ENCODE peak calls at places on chromosomes 13 and 19, in six cellular contexts. F is foreskin fibroblast, A is progenitor cell of endocrine pancreas, Y is transverse colon, W is A549, H is endothelial cell. M is an unnamed sample.
A peak's percentile ranks its signal among the peaks of the same experiment; 100 is the strongest.

GRCh38 chr13:101398920-101399319 is 17.4 kb downstream of the NALCN start:
- DNase-seq in Y (no peak), A (no peak), W (no peak), H (no peak), F (peak; percentile 79), M (no peak)

GRCh38 chr19:955803-956746 is 28.1 kb upstream of the WDR18 start:
- DNase-seq in A (peak; percentile 86), H (no peak), Y (peak; percentile 41), W (no peak), F (no peak), M (no peak)

GRCh38 chr13:102933076-102933922 is 87.5 kb downstream of the ERCC5 start:
- DNase-seq in A (no peak), W (no peak), H (no peak), Y (no peak), F (no peak), M (no peak)

GRCh38 chr19:35566738-35567137 is 3.3 kb upstream of the ATP4A start:
- DNase-seq in Y (no peak), H (no peak), F (no peak), A (no peak), W (no peak), M (no peak)

GRCh38 chr19:7718668-7719067 is 13.2 kb downstream of the CLEC4G start:
- DNase-seq in H (no peak), A (no peak), W (no peak), F (no peak), Y (peak; percentile 24), M (peak; percentile 78)

GRCh38 chr13:101939370-101939769 is 462.5 kb downstream of the FGF14 start:
- DNase-seq in Y (no peak), H (no peak), W (no peak), F (no peak), A (no peak), M (no peak)

GRCh38 chr19:42683917-42684513 is 56.3 kb downstream of the PSG3 start:
- DNase-seq in W (peak; percentile 63), H (no peak), A (no peak), Y (no peak), F (peak; percentile 65), M (peak; percentile 48)

GRCh38 chr13:79709526-79709925 is 228.6 kb downstream of the NDFIP2 start:
- DNase-seq in Y (no peak), A (no peak), H (no peak), F (peak; percentile 52), W (no peak), M (no peak)

GRCh38 chr19:29503140-29503758 is 22.5 kb upstream of the VSTM2B start:
- DNase-seq in W (no peak), F (peak; percentile 17), Y (no peak), H (no peak), A (no peak), M (no peak)

GRCh38 chr19:14089412-14089661 is 1.2 kb downstream of the SAMD1 start:
- DNase-seq in Y (no peak), W (peak; percentile 29), H (no peak), F (peak; percentile 33), A (no peak), M (no peak)

GRCh38 chr13:94602467-94602866 is 810 bp downstream of the GPR180 start:
- DNase-seq in F (no peak), W (no peak), H (no peak), A (no peak), Y (no peak), M (no peak)

GRCh38 chr19:6213266-6213595 is 66.5 kb downstream of the MLLT1 start:
- DNase-seq in H (no peak), A (no peak), W (no peak), F (no peak), Y (no peak), M (no peak)

GRCh38 chr19:39436350-39436716 is 584 bp upstream of the RPS16 start:
- DNase-seq in F (no peak), A (no peak), H (no peak), W (no peak), Y (no peak), M (no peak)

GRCh38 chr19:5394907-5395505 is 54.4 kb upstream of the PTPRS start:
- DNase-seq in H (peak; percentile 24), A (no peak), F (no peak), Y (no peak), W (no peak), M (no peak)

GRCh38 chr13:42577538-42577937 is 3.6 kb downstream of the TNFSF11 start:
- DNase-seq in Y (no peak), F (no peak), W (no peak), A (no peak), H (no peak), M (no peak)

GRCh38 chr13:20856650-20857049 is 45.9 kb downstream of the XPO4 start:
- DNase-seq in H (no peak), F (no peak), W (no peak), A (no peak), Y (no peak), M (no peak)

GRCh38 chr19:43625918-43626579 is 6.6 kb upstream of the ZNF428 start:
- DNase-seq in H (no peak), F (peak; percentile 25), W (peak; percentile 71), A (no peak), Y (no peak), M (no peak)

GRCh38 chr19:49422407-49423277 is 599 bp downstream of the PTH2 start:
- DNase-seq in F (peak; percentile 43), W (peak; percentile 89), H (peak; percentile 75), Y (no peak), A (no peak), M (no peak)

GRCh38 chr13:77429320-77430142 is 102.6 kb upstream of the MYCBP2 start:
- DNase-seq in A (no peak), Y (no peak), F (no peak), H (no peak), W (no peak), M (no peak)

GRCh38 chr19:38149597-38149996 is 74.4 kb downstream of the DPF1 start:
- DNase-seq in Y (no peak), A (no peak), H (no peak), F (peak; percentile 13), W (no peak), M (no peak)

GRCh38 chr19:56840452-56841193 is at the start of the genes PEG3 and ZIM2:
- DNase-seq in W (no peak), H (no peak), Y (peak; percentile 48), F (peak; percentile 18), A (no peak), M (no peak)

GRCh38 chr13:28489975-28490550 is 4.9 kb downstream of the FLT1 start:
- DNase-seq in A (no peak), W (no peak), F (peak; percentile 44), H (peak; percentile 57), Y (no peak), M (no peak)

DNA sequence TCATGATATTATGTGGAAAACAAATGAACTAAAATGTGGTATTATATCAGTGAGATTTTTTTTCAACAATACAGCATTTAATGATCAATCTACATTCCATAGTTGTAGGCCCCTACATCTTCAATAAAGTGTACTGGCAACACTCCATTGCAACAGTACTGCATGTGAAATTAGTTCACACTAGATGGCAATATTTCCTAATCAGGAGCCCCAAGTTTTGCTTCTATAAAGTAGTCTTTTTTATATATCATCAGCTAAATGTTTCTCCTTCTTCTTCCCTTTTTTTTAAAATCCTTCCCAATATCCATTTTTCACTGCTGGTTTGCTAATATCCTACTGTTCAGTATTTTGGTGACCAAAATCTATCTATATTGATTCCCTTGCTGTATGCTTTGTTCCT is 528.3 kb upstream of the ATXN8OS start:
- DNase-seq in W (no peak), F (no peak), A (no peak), H (no peak), Y (no peak), M (no peak)
- TF ChIP-seq CTCF in W (no peak), F (no peak), A (peak; percentile 25), H (no peak), Y (no peak), M (no peak)

DNA sequence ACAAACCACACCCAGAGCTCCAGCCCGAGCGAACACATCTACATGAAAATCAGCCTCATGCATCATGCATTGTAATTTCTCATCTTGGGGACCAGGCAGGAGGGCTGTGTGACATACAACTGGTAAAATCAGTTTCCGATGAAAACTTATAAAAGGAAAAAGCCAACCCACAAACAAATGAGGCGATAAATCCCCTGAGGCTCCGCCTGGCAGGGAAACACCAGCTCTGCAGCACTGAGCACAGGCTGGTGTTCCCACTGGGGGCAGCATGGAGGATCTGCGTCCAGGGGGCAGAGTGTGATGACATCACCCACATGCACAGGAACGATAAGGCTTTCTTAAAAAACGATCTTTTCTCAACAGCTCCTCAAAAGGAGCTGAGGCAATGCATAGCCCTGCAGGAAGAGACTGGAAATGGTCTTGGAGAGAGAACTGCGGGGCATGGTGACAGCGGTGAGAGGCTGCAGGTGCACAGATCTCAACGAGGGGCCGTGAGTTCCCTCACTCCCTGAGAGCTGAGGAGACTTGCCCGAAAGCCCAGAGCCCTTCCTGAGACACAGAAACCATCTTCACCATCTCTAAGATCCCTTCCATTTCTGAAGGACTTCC is 24.6 kb downstream of the SH3GL1 start:
- DNase-seq in Y (peak; percentile 38), F (peak; percentile 92), A (no peak), H (no peak), W (peak; percentile 60), M (no peak)
- TF ChIP-seq CTCF in Y (peak; percentile 16), F (peak; percentile 58), A (peak; percentile 59), H (no peak), W (no peak), M (peak; percentile 20)

DNA sequence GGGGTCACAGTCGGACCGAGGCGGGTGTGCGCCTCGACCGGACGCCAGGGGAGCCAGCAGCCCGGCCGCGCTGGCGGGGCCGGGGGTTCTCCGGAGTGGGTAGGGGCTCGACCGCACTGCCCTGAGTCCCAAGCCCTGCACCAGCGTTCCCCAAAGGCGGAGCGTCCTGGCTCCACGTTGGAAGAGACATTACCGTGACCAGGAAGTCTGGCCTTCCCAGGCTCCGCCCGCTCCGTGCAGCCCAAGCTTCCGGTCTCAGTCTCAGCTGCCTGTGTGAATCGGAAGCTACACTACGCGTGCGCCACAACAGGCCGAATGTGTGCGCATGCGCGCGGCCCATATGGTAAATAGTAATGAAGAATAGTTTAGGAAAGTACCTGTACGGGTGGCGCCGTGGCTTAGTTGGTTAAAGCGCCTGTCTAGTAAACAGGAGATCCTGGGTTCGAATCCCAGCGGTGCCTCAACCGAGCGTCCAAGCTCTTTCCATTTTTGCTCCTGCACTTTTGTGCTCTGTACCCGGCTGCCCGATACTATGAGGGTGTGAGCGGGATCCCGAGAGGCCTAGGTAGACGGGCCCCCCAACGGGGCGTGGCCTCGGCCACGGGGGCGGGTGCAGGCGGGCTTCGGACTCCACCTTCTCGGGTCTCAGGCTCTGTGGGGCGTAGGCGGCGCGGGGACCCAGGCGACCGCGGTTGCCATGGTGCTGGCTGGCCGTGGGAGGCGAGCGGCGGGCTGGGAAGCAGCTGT is 17.3 kb upstream of the LRP3 start:
- DNase-seq in A (peak; percentile 99), F (peak; percentile 100), Y (peak; percentile 96), H (peak; percentile 97), W (peak; percentile 100), M (peak; percentile 99)
- TF ChIP-seq CTCF in A (peak; percentile 38), F (no peak), Y (peak; percentile 23), H (no peak), W (no peak), M (peak; percentile 43)

DNA sequence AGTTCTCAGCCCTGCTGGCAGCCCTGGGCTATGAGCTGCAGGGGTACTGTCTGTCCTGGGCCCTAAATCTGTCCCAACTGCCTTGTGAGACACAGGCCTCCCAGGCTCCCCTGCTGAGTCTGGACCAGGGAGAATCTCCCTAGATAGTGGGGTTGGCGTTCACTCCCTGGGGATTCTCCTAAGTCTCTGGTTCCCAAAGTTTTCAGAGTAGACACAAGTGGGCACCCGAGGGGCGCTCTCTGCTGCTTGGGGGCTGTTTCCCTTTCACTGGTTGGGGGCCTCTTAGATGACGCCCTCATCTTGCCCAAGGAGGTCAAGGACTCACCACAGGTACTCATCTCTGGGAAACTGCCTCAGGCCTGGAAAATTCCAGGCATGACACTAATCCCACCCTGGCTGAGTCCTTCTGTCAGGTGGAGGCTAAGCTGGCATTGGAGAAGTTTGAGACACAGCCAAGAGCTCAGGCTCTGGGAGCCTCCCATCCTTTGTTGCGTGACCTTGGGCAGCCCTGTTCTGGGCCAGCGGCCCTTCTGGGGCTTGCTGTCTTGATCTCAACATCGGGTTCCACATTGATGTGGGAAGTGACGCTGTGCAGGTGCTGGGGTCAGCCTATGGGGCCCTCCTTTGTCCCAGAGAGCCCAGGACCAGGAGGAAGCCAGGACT is 3.9 kb downstream of the RPL18A start:
- DNase-seq in H (no peak), A (no peak), Y (no peak), F (no peak), W (no peak), M (no peak)
- TF ChIP-seq CTCF in H (no peak), A (no peak), Y (no peak), F (no peak), W (no peak), M (no peak)

M was measured in Peyer's patch.